ENCODE peak calls at places on chromosomes 16 and 17, in four cellular contexts. C is GM12878, W is K562, R is SK-N-SH. X is an unnamed sample.
A peak's percentile ranks its signal among the peaks of the same experiment; 100 is the strongest.

GRCh38 chr16:84925773-84926372 is 85.5 kb downstream of the ZDHHC7 start:
- DNase-seq in R (no peak), C (no peak), W (no peak), X (no peak)

GRCh38 chr16:50079741-50080140 is 14.0 kb downstream of the HEATR3 start:
- DNase-seq in R (no peak), W (no peak), C (no peak), X (no peak)

GRCh38 chr17:42895185-42895555 is 5.4 kb upstream of the G6PC1 start:
- DNase-seq in W (no peak), R (no peak), C (no peak), X (no peak)

GRCh38 chr17:54887787-54888186 is 12.9 kb upstream of the TOM1L1 start:
- DNase-seq in C (no peak), W (no peak), R (no peak), X (no peak)

GRCh38 chr16:79601978-79602609 is 1.6 kb upstream of the MAF start:
- DNase-seq in C (peak; percentile 13), W (peak; percentile 76), R (peak; percentile 60), X (peak; percentile 89)

GRCh38 chr17:44066204-44066930 is at the start of gene LSM12:
- DNase-seq in R (peak; percentile 95), W (peak; percentile 97), C (peak; percentile 68), X (peak; percentile 98)

GRCh38 chr16:74607967-74608356 is 1.0 kb upstream of the GLG1 start:
- DNase-seq in C (no peak), W (peak; percentile 41), R (no peak), X (no peak)

GRCh38 chr16:74825941-74826340 is 51.3 kb upstream of the FA2H start:
- DNase-seq in W (no peak), R (no peak), C (no peak), X (no peak)

GRCh38 chr16:80006175-80006895 is 405.8 kb upstream of the MAF start:
- DNase-seq in R (no peak), C (no peak), W (peak; percentile 22), X (no peak)

GRCh38 chr17:58324409-58325288 is 3.9 kb downstream of the TSPOAP1 start:
- DNase-seq in W (no peak), C (no peak), R (peak; percentile 97), X (peak; percentile 78)

GRCh38 chr16:180921-181667 is 835 bp downstream of the HBQ1 start:
- DNase-seq in R (peak; percentile 95), W (peak; percentile 95), C (peak; percentile 7), X (peak; percentile 99)

GRCh38 chr16:4010225-4011158 is 105.8 kb downstream of the ADCY9 start:
- DNase-seq in C (no peak), W (no peak), R (no peak), X (no peak)

GRCh38 chr17:4150106-4150505 is 7.1 kb downstream of the CYB5D2 start:
- DNase-seq in C (no peak), R (no peak), W (no peak), X (no peak)

GRCh38 chr17:8384801-8385335 is 1.9 kb upstream of the RPL26 start:
- DNase-seq in C (no peak), W (peak; percentile 46), R (no peak), X (peak; percentile 58)

GRCh38 chr17:30954046-30954805 is 16.6 kb upstream of the RNF135 start:
- DNase-seq in C (no peak), W (peak; percentile 17), R (no peak), X (no peak)

GRCh38 chr16:49471038-49471727 is 97.6 kb downstream of the C16orf78 start:
- DNase-seq in R (no peak), W (no peak), C (no peak), X (peak; percentile 14)

GRCh38 chr17:64739316-64740058 is 77.4 kb upstream of the SMURF2 start:
- DNase-seq in W (no peak), C (no peak), R (no peak), X (no peak)

GRCh38 chr16:54366005-54366634 is 79.5 kb upstream of the IRX3 start:
- DNase-seq in R (no peak), C (no peak), W (no peak), X (no peak)

GRCh38 chr16:47778106-47778803 is 317.1 kb downstream of the PHKB start:
- DNase-seq in W (no peak), R (no peak), C (no peak), X (no peak)

GRCh38 chr17:75877752-75878173 is 618 bp downstream of the TRIM47 start:
- DNase-seq in W (peak; percentile 54), C (no peak), R (peak; percentile 93), X (peak; percentile 87)

GRCh38 chr16:11306997-11307638 is 26.0 kb upstream of the PRM1 start:
- DNase-seq in C (no peak), R (no peak), W (no peak), X (no peak)

GRCh38 chr17:51120739-51121619 is at the start of gene SPAG9:
- DNase-seq in R (peak; percentile 100), W (peak; percentile 97), C (peak; percentile 60), X (peak; percentile 92)

DNA sequence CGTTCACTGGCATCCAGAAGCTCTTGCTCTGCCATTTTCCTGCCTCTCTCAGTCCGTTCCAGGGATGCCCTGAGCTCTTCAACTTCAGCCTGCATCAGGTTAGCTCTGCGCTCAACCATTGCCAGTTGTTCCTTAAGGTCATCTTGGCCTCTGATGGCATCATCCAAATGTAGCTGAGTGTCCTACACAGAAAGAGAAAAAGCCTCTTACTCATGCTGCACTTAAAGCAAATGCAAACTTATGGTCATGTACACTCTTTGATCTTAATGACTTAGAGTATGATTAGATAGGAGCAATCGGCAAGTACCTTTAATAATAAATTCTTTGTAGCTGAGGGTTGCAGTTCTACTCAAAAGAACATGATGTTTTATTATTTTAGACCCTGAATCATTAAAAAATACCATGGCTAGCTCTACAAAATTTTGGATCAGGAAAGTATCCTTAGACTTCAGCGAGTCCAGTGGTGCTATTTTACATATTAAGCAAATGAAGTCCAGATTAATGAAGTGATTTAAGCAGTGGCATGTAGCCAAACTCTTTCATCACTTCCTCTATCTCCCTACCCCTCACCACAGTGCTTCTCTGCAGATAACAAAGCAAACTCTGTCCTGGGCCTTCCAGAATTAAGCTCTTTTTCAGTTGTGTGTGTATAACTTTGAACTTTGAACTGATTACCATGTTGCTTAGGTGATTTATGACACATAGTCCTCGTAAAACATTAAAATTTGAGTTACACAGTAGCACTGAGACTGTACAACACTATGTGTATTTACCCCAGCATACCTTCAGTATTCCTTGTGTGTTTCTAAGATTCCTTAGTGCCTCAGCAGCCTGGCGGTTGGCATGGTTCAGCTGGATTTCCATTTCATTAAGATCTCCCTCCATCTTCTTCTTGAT is 22.1 kb downstream of the MYH4 start:
- DNase-seq in R (no peak), C (no peak), W (no peak), X (no peak)
- TF ChIP-seq USF2 in R (no peak), C (no peak), W (no peak), X (no peak)

GRCh38 chr17:11935734-11936406 is 61.4 kb downstream of the ZNF18 start:
- DNase-seq in R (peak; percentile 57), W (peak; percentile 74), C (no peak), X (peak; percentile 36)
- TF ChIP-seq NRF1 in R (no peak), W (no peak), C (no peak), X (no peak)

GRCh38 chr17:73899839-73900238 is 255.6 kb upstream of the SDK2 start:
- DNase-seq in W (no peak), R (no peak), C (no peak), X (no peak)

GRCh38 chr17:73900516-73900915 is 256.3 kb upstream of the SDK2 start:
- DNase-seq in C (no peak), W (no peak), R (no peak), X (no peak)

GRCh38 chr17:73901249-73901648 is 257.0 kb upstream of the SDK2 start:
- DNase-seq in W (no peak), C (no peak), R (no peak), X (no peak)

GRCh38 chr17:73901661-73902415 is 257.6 kb upstream of the SDK2 start:
- DNase-seq in C (no peak), R (no peak), W (no peak), X (no peak)

DNA sequence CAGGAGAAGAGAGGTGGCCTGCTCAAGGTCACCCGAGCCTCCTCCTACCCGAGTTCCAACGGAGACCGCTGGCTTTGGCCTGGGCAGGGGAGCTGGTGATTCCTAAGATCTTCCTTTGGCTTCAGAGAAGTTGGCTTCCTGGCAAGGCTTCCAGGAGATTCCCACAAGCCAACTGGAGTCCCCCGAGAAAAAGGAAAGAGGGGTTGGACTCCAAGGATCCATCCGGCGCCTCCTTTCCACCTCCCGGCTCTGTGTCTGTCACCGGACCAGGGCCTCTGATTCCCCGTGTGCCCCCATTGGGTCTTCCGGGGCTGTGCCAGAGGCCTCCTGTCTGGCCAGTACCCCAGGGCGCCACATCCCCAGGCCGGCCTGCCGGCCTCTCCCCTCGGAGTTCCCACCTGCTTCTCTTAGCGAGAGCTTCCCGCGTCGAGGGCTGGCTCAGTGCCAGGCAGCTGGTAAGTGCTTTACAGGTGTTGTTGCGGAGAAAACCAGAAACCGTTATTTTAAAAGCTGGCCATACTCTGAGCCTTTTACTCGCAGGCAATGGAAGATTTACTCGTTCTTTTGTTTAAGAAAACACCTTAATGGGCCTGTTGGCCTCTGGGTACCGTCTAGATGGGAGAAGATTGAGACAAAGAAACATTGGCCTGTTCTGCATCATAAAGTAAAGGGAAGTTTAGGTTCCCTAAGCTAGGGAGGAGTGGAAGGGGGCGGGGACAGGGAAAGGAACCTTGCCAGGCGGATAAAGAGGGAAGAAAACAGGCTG is 258.4 kb upstream of the SDK2 start:
- DNase-seq in W (no peak), C (no peak), R (no peak), X (peak; percentile 63)
- TF ChIP-seq USF2 in W (no peak), C (no peak), R (no peak), X (no peak)

GRCh38 chr17:18380471-18381157 is 3.0 kb downstream of the EVPLL start:
- DNase-seq in W (no peak), C (no peak), R (no peak), X (no peak)

GRCh38 chr17:18381158-18381952 is 3.8 kb downstream of the EVPLL start:
- DNase-seq in W (no peak), R (no peak), C (no peak), X (no peak)

GRCh38 chr17:18379246-18380146 is 1.9 kb downstream of the EVPLL start:
- DNase-seq in W (no peak), R (peak; percentile 49), C (no peak), X (no peak)

GRCh38 chr17:18382441-18383078 is 5.0 kb downstream of the EVPLL start:
- DNase-seq in W (no peak), R (no peak), C (no peak), X (no peak)

GRCh38 chr17:18381953-18382245 is 4.3 kb downstream of the EVPLL start:
- DNase-seq in C (no peak), W (no peak), R (no peak), X (no peak)
- TF ChIP-seq NRF1 in C (no peak), W (no peak), R (no peak), X (no peak)

DNA sequence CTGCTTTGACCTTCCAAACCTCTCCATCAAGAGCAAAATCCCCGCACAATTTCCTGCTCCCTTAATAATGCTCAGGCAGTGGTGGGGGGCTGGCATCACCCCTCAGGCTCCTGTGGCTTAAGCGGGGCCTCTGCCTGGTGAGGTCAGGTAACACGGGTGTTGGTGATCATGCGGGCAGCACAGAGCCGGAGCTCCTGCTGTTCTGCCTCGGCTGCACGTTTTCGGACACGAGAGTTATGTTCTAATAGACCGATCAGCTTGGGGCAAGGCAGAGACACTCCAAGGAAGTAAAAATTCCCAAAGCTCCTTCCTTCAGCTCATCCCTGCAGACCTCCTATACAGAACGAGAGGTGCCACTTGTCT is 6.0 kb downstream of the NARF start:
- DNase-seq in C (no peak), R (no peak), W (no peak), X (no peak)
- TF ChIP-seq USF2 in C (no peak), R (no peak), W (no peak), X (no peak)